ENCODE peak calls at places on chromosomes 6 and 20, in eight cellular contexts. G is NCI-H2227 treated with DMSO at 0.1 percent for 48 hours; A is NCI-H526; O is activated CD8-positive, alpha-beta memory T cell treated with anti-CD3 and anti-CD28 coated beads for 1 hour; R is brain microvascular endothelial cell; W is fibroblast of lung; K is EH; P is B cell. E is an unnamed sample.

GRCh38 chr20:33460711-33461110 is 17.1 kb upstream of the SNTA1 start:
- DNase-seq in G (no peak), A (no peak), O (no peak), R (no peak), W (no peak), K (no peak), P (no peak), E (no peak)

GRCh38 chr20:7897965-7898364 is 42.3 kb downstream of the HAO1 start:
- DNase-seq in G (no peak), A (no peak), O (no peak), R (no peak), W (no peak), K (no peak), P (no peak), E (no peak)

GRCh38 chr6:39816744-39817143 is 24.6 kb downstream of the DAAM2 start:
- DNase-seq in G (no peak), A (no peak), O (no peak), R (no peak), W (peak; percentile 51), K (peak; percentile 61), P (no peak), E (no peak)

GRCh38 chr6:14706378-14706929 is 539.4 kb upstream of the JARID2 start:
- DNase-seq in G (no peak), A (no peak), O (no peak), R (peak; percentile 100), W (peak; percentile 100), K (peak; percentile 99), P (no peak), E (peak; percentile 86)

GRCh38 chr6:14948586-14949245 is 297.2 kb upstream of the JARID2 start:
- DNase-seq in G (no peak), A (no peak), O (no peak), R (no peak), W (no peak), K (no peak), P (no peak), E (no peak)

GRCh38 chr6:14711056-14711703 is 534.7 kb upstream of the JARID2 start:
- DNase-seq in G (no peak), A (peak; percentile 31), O (no peak), R (peak; percentile 97), W (peak; percentile 88), K (peak; percentile 93), P (peak; percentile 56), E (peak; percentile 51)

GRCh38 chr6:7902221-7902620 is 8.4 kb downstream of the TXNDC5 start:
- DNase-seq in G (no peak), A (no peak), O (no peak), R (no peak), W (no peak), K (no peak), P (no peak), E (no peak)

GRCh38 chr6:112357801-112358200 is 10.7 kb downstream of the RFPL4B start:
- DNase-seq in G (no peak), A (no peak), O (no peak), R (peak; percentile 27), W (peak; percentile 71), K (peak; percentile 72), P (no peak), E (no peak)

GRCh38 chr6:116158641-116159040 is 32.7 kb upstream of the COL10A1 start:
- DNase-seq in G (no peak), A (no peak), O (no peak), R (no peak), W (peak; percentile 72), K (peak; percentile 19), P (no peak), E (no peak)

GRCh38 chr6:95145457-95145856 is 431.9 kb upstream of the MANEA start:
- DNase-seq in G (no peak), A (no peak), O (no peak), R (no peak), W (no peak), K (no peak), P (no peak), E (no peak)

GRCh38 chr20:41180599-41181333 is 43.4 kb downstream of the PLCG1 start:
- DNase-seq in G (no peak), A (no peak), O (no peak), R (no peak), W (no peak), K (no peak), P (no peak), E (no peak)

GRCh38 chr6:165117121-165117520 is 192.3 kb downstream of the C6orf118 start:
- DNase-seq in G (no peak), A (no peak), O (no peak), R (no peak), W (peak; percentile 52), K (no peak), P (no peak), E (no peak)

GRCh38 chr6:47478233-47479155 is 905 bp downstream of the CD2AP start:
- DNase-seq in G (no peak), A (peak; percentile 47), O (no peak), R (no peak), W (peak; percentile 36), K (peak; percentile 48), P (no peak), E (peak; percentile 30)

GRCh38 chr20:6940052-6940451 is 172.6 kb downstream of the BMP2 start:
- DNase-seq in G (no peak), A (peak; percentile 70), O (no peak), R (no peak), W (no peak), K (no peak), P (no peak), E (peak; percentile 34)

GRCh38 chr20:16147916-16148315 is 425.3 kb downstream of the KIF16B start:
- DNase-seq in G (no peak), A (no peak), O (no peak), R (no peak), W (no peak), K (no peak), P (no peak), E (no peak)

GRCh38 chr6:52724041-52724405 is 39.3 kb downstream of the GSTA2 start:
- DNase-seq in G (no peak), A (no peak), O (no peak), R (no peak), W (peak; percentile 83), K (peak; percentile 84), P (no peak), E (no peak)

GRCh38 chr6:152461556-152461955 is 175.6 kb downstream of the SYNE1 start:
- DNase-seq in G (no peak), A (no peak), O (no peak), R (peak; percentile 15), W (peak; percentile 9), K (peak; percentile 23), P (no peak), E (no peak)

GRCh38 chr20:46985241-46985640 is 90.6 kb downstream of the EYA2 start:
- DNase-seq in G (no peak), A (no peak), O (no peak), R (no peak), W (no peak), K (no peak), P (no peak), E (no peak)

GRCh38 chr20:54188132-54188835 is 14.5 kb upstream of the CYP24A1 start:
- DNase-seq in G (no peak), A (no peak), O (no peak), R (no peak), W (no peak), K (no peak), P (no peak), E (no peak)

GRCh38 chr6:9690388-9690787 is 724.5 kb downstream of the TFAP2A start:
- DNase-seq in G (no peak), A (no peak), O (no peak), R (no peak), W (no peak), K (no peak), P (no peak), E (no peak)

GRCh38 chr20:20010639-20011500 is 6.3 kb upstream of the NAA20 start:
- DNase-seq in G (peak; percentile 21), A (no peak), O (no peak), R (no peak), W (peak; percentile 61), K (peak; percentile 83), P (no peak), E (peak; percentile 83)

GRCh38 chr6:43150051-43150751 is 20.9 kb upstream of the SRF start:
- DNase-seq in G (no peak), A (no peak), O (no peak), R (no peak), W (peak; percentile 22), K (no peak), P (no peak), E (no peak)

GRCh38 chr6:166630421-166630820 is 3.4 kb upstream of the RPS6KA2 start:
- DNase-seq in G (no peak), A (no peak), O (no peak), R (no peak), W (no peak), K (peak; percentile 32), P (no peak), E (no peak)

GRCh38 chr20:32332614-32333013 is 25.5 kb upstream of the ASXL1 start:
- DNase-seq in G (no peak), A (no peak), O (no peak), R (peak; percentile 61), W (peak; percentile 82), K (peak; percentile 67), P (no peak), E (no peak)

GRCh38 chr6:77880501-77880900 is 227.7 kb downstream of the MEI4 start:
- DNase-seq in G (no peak), A (no peak), O (no peak), R (peak; percentile 76), W (peak; percentile 70), K (no peak), P (no peak), E (no peak)

GRCh38 chr6:130409394-130410095 is 43.7 kb downstream of the TMEM200A start:
- DNase-seq in G (no peak), A (no peak), O (no peak), R (no peak), W (no peak), K (peak; percentile 55), P (no peak), E (no peak)

GRCh38 chr6:35500782-35501181 is 3.9 kb upstream of the TEAD3 start:
- DNase-seq in G (no peak), A (peak; percentile 29), O (no peak), R (peak; percentile 25), W (peak; percentile 36), K (peak; percentile 85), P (no peak), E (peak; percentile 34)

GRCh38 chr6:20112206-20112605 is 100.1 kb downstream of the MBOAT1 start:
- DNase-seq in G (no peak), A (no peak), O (no peak), R (no peak), W (no peak), K (no peak), P (no peak), E (no peak)

GRCh38 chr6:70700922-70701876 is 33.5 kb downstream of the SMAP1 start:
- DNase-seq in G (no peak), A (no peak), O (no peak), R (no peak), W (no peak), K (no peak), P (no peak), E (no peak)

GRCh38 chr6:70119218-70119835 is 183.6 kb downstream of the COL9A1 start:
- DNase-seq in G (no peak), A (peak; percentile 17), O (no peak), R (no peak), W (no peak), K (no peak), P (no peak), E (no peak)

GRCh38 chr20:31819083-31819784 is at the start of gene MYLK2:
- DNase-seq in G (no peak), A (no peak), O (no peak), R (no peak), W (no peak), K (no peak), P (no peak), E (no peak)

GRCh38 chr6:36657942-36658544 is 20.5 kb upstream of the CDKN1A start:
- DNase-seq in G (no peak), A (no peak), O (no peak), R (peak; percentile 57), W (peak; percentile 94), K (peak; percentile 81), P (no peak), E (no peak)

E was measured in H4.